ENCODE peak calls at places on chromosomes 16 and 17, in six cellular contexts. Q, U, B, N, T and K are unnamed samples.
A peak's percentile ranks its signal among the peaks of the same experiment; 100 is the strongest.

GRCh38 chr16:27515874-27516353 is 33.8 kb downstream of the GTF3C1 start:
- DNase-seq in T (no peak), B (peak; percentile 5), N (no peak), Q (peak; percentile 21), U (no peak), K (peak; percentile 67)

GRCh38 chr16:9042943-9043680 is 48.3 kb upstream of the HAPSTR1 start:
- DNase-seq in N (no peak), U (no peak), Q (peak; percentile 6), T (no peak), B (peak; percentile 65), K (no peak)

GRCh38 chr16:65071371-65072311 is 50.2 kb downstream of the CDH11 start:
- DNase-seq in B (peak; percentile 38), U (no peak), N (peak; percentile 12), T (no peak), Q (peak; percentile 12), K (no peak)

GRCh38 chr16:56608876-56609462 is 585 bp downstream of the MT2A start:
- DNase-seq in B (peak; percentile 52), U (peak; percentile 59), N (no peak), T (no peak), Q (no peak), K (peak; percentile 31)

GRCh38 chr17:1201132-1201702 is 21.4 kb upstream of the ABR start:
- DNase-seq in Q (peak; percentile 30), B (no peak), T (no peak), U (no peak), N (no peak), K (no peak)

GRCh38 chr17:72826602-72827001 is 265.9 kb downstream of the SLC39A11 start:
- DNase-seq in N (no peak), U (no peak), Q (no peak), T (no peak), B (peak; percentile 20), K (no peak)

GRCh38 chr17:8696951-8697745 is 47.5 kb downstream of the CCDC42 start:
- DNase-seq in B (no peak), T (no peak), Q (peak; percentile 23), N (no peak), U (no peak), K (peak; percentile 90)

GRCh38 chr17:189444-189843 is 8.0 kb upstream of the DOC2B start:
- DNase-seq in B (no peak), Q (no peak), T (no peak), U (no peak), N (no peak), K (no peak)

GRCh38 chr17:63439682-63440081 is 6.4 kb downstream of the CYB561 start:
- DNase-seq in N (no peak), T (no peak), B (peak; percentile 74), U (no peak), Q (no peak), K (no peak)

GRCh38 chr16:48536600-48537200 is 73.3 kb downstream of the N4BP1 start:
- DNase-seq in Q (no peak), B (no peak), U (no peak), T (no peak), N (no peak), K (no peak)